ENCODE peak calls at places on chromosomes 2 and 18, in four cellular contexts. X is fibroblast of lung, S is omental fat pad, D is lung. E is an unnamed sample.

GRCh38 chr2:30511122-30512083 is 64.4 kb downstream of the LCLAT1 start:
- DNase-seq in S (no peak), D (no peak), X (peak), E (no peak)

GRCh38 chr2:119264781-119265692 is 41.4 kb downstream of the STEAP3 start:
- DNase-seq in S (no peak), D (no peak), X (peak), E (no peak)

GRCh38 chr2:215870088-215870490 is 143.3 kb downstream of the MREG start:
- DNase-seq in D (peak), X (peak), S (no peak), E (peak)

GRCh38 chr2:202494300-202494699 is 118.2 kb downstream of the BMPR2 start:
- DNase-seq in D (no peak), S (no peak), X (peak), E (peak)

GRCh38 chr2:71995067-71995665 is 152.5 kb downstream of the CYP26B1 start:
- DNase-seq in D (no peak), X (peak), S (no peak), E (peak)

GRCh38 chr2:64823794-64824193 is 165.4 kb upstream of the SLC1A4 start:
- DNase-seq in D (no peak), S (no peak), X (no peak), E (no peak)

GRCh38 chr18:3139406-3139805 is 80.4 kb downstream of the MYOM1 start:
- DNase-seq in X (no peak), D (no peak), S (no peak), E (no peak)

GRCh38 chr2:171390941-171391516 is 42.8 kb downstream of the METTL8 start:
- DNase-seq in S (no peak), D (no peak), X (peak), E (no peak)

GRCh38 chr2:209383212-209383611 is 40.6 kb upstream of the MAP2 start:
- DNase-seq in X (peak), D (no peak), S (no peak), E (no peak)

GRCh38 chr18:6747646-6748045 is 18.1 kb downstream of the ARHGAP28 start:
- DNase-seq in X (peak), S (no peak), D (no peak), E (peak)

GRCh38 chr18:44750774-44751173 is 70.1 kb downstream of the SETBP1 start:
- DNase-seq in D (no peak), S (no peak), X (no peak), E (no peak)

GRCh38 chr2:187461294-187462261 is 13.5 kb upstream of the CALCRL start:
- DNase-seq in D (no peak), S (no peak), X (no peak), E (no peak)

GRCh38 chr2:238290079-238290478 is 1.7 kb upstream of the PER2 start:
- DNase-seq in S (no peak), D (peak), X (peak), E (no peak)

GRCh38 chr2:206083602-206084467 is 2.1 kb downstream of the INO80D start:
- DNase-seq in D (no peak), X (peak), S (no peak), E (no peak)

GRCh38 chr18:76490701-76491171 is 4.3 kb downstream of the ZNF516 start:
- DNase-seq in X (peak), S (no peak), D (peak), E (no peak)

GRCh38 chr2:30235008-30235655 is 3.8 kb downstream of the LBH start:
- DNase-seq in D (no peak), X (peak), S (no peak), E (no peak)

DNA sequence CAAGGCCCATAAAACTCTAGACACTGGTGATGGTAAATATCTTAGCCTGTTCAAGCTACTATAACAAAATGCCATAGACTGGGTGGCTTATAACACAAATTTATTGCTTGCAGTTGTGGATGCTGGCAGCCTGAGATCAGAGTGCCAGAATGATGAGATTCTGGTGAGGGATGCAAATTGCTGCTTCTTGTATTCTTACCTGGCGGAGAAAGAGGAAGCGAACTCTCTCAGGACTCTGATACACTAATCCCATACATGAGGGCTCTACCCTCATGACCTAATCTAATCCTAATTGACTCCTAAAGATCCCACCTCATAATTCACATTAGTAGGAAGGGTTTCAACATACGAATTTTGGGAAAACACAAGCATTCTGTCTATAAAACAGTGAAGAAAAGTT is 4.6 kb upstream of the IER3IP1 start:
- DNase-seq in X (no peak), S (no peak), D (no peak), E (no peak)
- TF ChIP-seq CTCF in X (no peak), S (no peak), D (no peak), E (no peak)

DNA sequence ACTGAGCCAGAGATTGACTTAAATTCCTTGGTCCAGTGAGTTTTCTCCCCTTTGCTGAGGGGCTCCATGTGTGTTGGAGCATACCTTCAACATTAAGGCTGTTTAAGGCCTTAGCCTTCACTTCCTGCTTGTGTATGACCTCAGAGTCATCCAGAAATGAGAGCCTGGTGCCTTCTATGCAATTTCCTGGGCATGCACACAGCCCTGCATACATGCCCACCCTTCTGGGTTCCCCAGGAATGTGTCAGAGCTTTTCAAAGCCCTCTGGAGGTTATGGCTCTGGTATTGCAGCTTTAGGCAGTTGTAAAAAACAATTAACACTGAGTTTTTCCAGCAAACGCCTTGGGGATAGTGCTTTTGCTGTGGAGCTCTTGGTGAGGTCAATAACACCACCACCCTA is 16.7 kb downstream of the IL1R1 start:
- DNase-seq in S (no peak), D (no peak), X (peak), E (no peak)
- TF ChIP-seq CTCF in S (no peak), D (no peak), X (no peak), E (no peak)

GRCh38 chr18:57429607-57430165 is 5.5 kb upstream of the ONECUT2 start:
- DNase-seq in S (no peak), X (no peak), D (no peak), E (no peak)
- TF ChIP-seq CTCF in S (no peak), X (no peak), D (no peak), E (no peak)

GRCh38 chr2:178005756-178006155 is 66.8 kb downstream of the PDE11A start:
- DNase-seq in D (no peak), S (no peak), X (peak), E (no peak)
- TF ChIP-seq CTCF in D (no peak), S (no peak), X (no peak), E (no peak)